ENCODE peak calls at places on chromosomes 1 and 21, in six cellular contexts. K is breast epithelium, O is ovary, A is GM12891, L is IMR-90, W is testis. Z is an unnamed sample.

GRCh38 chr1:119794230-119794629 is 17.0 kb downstream of the REG4 start:
- DNase-seq in K (no peak), O (no peak), A (no peak), L (no peak), W (no peak), Z (no peak)

GRCh38 chr1:4756851-4757580 is 102.6 kb downstream of the AJAP1 start:
- DNase-seq in K (no peak), O (no peak), A (no peak), L (no peak), W (no peak), Z (no peak)

GRCh38 chr1:9659328-9659727 is 7.8 kb downstream of the PIK3CD start:
- DNase-seq in K (peak; percentile 30), O (no peak), A (no peak), L (peak; percentile 89), W (no peak), Z (no peak)

GRCh38 chr1:177209357-177209756 is 38.6 kb downstream of the BRINP2 start:
- DNase-seq in K (peak; percentile 23), O (peak; percentile 65), A (no peak), L (peak; percentile 100), W (peak; percentile 73), Z (peak; percentile 21)

GRCh38 chr1:202416641-202417040 is 68.1 kb downstream of the PPP1R12B start:
- DNase-seq in K (no peak), O (no peak), A (no peak), L (peak; percentile 41), W (no peak), Z (no peak)

GRCh38 chr1:203211812-203212211 is 17.7 kb downstream of the CHIT1 start:
- DNase-seq in K (no peak), O (no peak), A (no peak), L (no peak), W (no peak), Z (no peak)

GRCh38 chr1:93723101-93723500 is 41.5 kb upstream of the BCAR3 start:
- DNase-seq in K (no peak), O (no peak), A (no peak), L (no peak), W (no peak), Z (peak; percentile 13)

GRCh38 chr21:40054403-40054802 is 187.2 kb downstream of the PCP4 start:
- DNase-seq in K (peak; percentile 95), O (no peak), A (no peak), L (no peak), W (no peak), Z (no peak)

GRCh38 chr1:209363112-209363511 is 220.4 kb upstream of the CAMK1G start:
- DNase-seq in K (no peak), O (no peak), A (no peak), L (no peak), W (no peak), Z (no peak)

GRCh38 chr1:110060034-110060661 is 10.3 kb downstream of the ALX3 start:
- DNase-seq in K (no peak), O (no peak), A (peak; percentile 59), L (no peak), W (peak; percentile 60), Z (peak; percentile 51)

GRCh38 chr1:117793396-117793795 is 136.0 kb downstream of the GDAP2 start:
- DNase-seq in K (no peak), O (no peak), A (no peak), L (no peak), W (no peak), Z (no peak)

GRCh38 chr1:207658408-207658807 is 13.5 kb downstream of the CR1L start:
- DNase-seq in K (no peak), O (no peak), A (no peak), L (no peak), W (no peak), Z (no peak)

GRCh38 chr1:207651583-207651982 is 6.7 kb downstream of the CR1L start:
- DNase-seq in K (no peak), O (no peak), A (no peak), L (no peak), W (no peak), Z (no peak)

GRCh38 chr1:207658904-207659485 is 14.1 kb downstream of the CR1L start:
- DNase-seq in K (no peak), O (no peak), A (no peak), L (no peak), W (no peak), Z (no peak)

GRCh38 chr1:207649865-207650580 is 5.1 kb downstream of the CR1L start:
- DNase-seq in K (no peak), O (no peak), A (no peak), L (no peak), W (no peak), Z (no peak)

GRCh38 chr1:207654320-207654719 is 9.4 kb downstream of the CR1L start:
- DNase-seq in K (no peak), O (no peak), A (no peak), L (peak; percentile 4), W (no peak), Z (no peak)
- TF ChIP-seq POLR2A in K (no peak), O (no peak), A (no peak), L (no peak), W (no peak), Z (no peak)

DNA sequence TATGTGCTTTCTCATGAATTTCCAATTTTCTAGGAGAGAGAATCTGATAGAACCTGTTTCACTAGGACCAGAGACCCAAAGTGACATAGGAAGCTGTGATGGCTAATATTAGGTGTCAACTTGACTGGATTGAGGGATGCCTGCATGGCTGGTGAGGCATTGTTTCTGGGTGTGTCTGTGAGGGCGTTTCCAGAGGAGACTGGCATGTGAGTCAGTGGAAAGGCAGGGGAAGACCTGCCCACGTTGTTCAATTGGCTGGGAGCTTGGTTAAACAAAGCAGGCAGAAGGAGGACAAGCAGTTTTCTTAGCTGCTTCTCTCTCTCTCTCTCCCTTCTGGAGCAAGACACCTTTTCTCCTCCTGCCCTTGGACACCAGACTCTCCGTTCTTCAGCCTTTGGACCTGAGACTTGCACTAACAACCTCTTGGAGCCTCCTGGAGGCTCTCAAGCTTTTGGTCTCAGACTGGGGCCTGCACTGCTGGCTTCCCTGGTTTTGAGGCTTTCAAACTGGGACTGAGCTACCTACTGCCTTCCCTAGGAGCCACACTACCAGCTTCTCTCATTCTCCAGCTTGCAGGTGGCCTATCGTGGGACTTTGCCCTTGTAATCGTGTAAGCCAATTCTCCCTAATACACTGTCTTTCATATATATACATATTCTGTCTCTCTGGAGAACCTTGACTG is 93.3 kb upstream of the KCNK1 start:
- DNase-seq in K (no peak), O (no peak), A (no peak), L (no peak), W (no peak), Z (peak; percentile 36)
- TF ChIP-seq POLR2A in K (no peak), O (no peak), A (no peak), L (no peak), W (no peak), Z (no peak)

GRCh38 chr1:6785318-6785712 is at the start of gene CAMTA1:
- DNase-seq in K (no peak), O (no peak), A (no peak), L (no peak), W (no peak), Z (no peak)
- TF ChIP-seq POLR2A in K (no peak), O (peak; percentile 46), A (no peak), L (peak; percentile 10), W (no peak), Z (no peak)

GRCh38 chr1:24414884-24415333 is 693 bp upstream of the NIPAL3 start:
- DNase-seq in K (no peak), O (no peak), A (no peak), L (no peak), W (no peak), Z (no peak)

GRCh38 chr1:24411963-24412362 is 1.6 kb downstream of the STPG1 start:
- DNase-seq in K (no peak), O (no peak), A (no peak), L (peak; percentile 25), W (no peak), Z (no peak)

GRCh38 chr1:24412408-24412807 is 1.2 kb downstream of the STPG1 start:
- DNase-seq in K (no peak), O (no peak), A (no peak), L (no peak), W (no peak), Z (no peak)

GRCh38 chr1:24415334-24415909 is at the start of gene NIPAL3:
- DNase-seq in K (peak; percentile 97), O (peak; percentile 98), A (peak; percentile 83), L (peak; percentile 99), W (peak; percentile 99), Z (peak; percentile 59)

DNA sequence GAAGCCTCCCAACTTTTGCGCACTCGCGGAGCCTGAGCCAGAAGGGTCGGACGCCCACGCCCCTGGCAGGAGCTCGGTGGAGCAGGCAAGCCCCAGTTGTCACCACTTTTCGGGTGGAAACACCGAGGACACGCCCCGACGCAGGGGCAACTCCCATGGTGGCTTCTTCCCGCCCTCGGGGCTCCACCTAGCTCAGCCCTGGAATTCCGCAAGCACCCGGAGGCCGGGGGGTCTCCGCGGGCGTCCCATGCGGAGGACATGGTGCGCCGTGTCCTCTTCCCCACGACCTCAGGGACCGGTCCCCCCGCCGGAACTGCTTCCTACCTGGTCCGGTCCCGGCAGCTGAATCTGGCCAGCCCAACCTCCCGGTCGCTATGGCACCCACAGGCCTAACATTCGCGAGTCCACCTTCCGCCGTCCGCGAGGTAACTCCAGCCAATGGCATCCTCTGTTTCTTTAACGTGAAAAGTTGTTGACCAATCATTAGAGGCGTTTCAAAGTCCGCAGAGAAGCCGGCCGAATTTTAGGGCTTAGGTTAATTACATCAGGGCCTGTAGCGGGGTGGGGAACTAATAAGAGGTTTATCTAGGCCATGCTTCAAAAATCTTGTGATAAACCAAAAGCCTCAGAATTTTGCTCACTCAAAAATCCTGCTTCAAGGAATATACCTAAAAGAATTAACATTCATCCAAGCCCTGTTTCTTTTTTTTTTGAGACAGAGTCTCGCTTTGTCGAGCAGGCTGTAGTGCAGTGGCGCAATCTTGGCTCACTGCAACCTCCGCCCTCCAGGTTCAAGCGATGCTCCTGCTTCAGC is at the start of gene STPG1:
- DNase-seq in K (peak; percentile 90), O (peak; percentile 76), A (peak; percentile 81), L (peak; percentile 77), W (peak; percentile 92), Z (peak; percentile 45)
- TF ChIP-seq POLR2A in K (peak; percentile 32), O (no peak), A (no peak), L (peak; percentile 61), W (no peak), Z (peak; percentile 14)

DNA sequence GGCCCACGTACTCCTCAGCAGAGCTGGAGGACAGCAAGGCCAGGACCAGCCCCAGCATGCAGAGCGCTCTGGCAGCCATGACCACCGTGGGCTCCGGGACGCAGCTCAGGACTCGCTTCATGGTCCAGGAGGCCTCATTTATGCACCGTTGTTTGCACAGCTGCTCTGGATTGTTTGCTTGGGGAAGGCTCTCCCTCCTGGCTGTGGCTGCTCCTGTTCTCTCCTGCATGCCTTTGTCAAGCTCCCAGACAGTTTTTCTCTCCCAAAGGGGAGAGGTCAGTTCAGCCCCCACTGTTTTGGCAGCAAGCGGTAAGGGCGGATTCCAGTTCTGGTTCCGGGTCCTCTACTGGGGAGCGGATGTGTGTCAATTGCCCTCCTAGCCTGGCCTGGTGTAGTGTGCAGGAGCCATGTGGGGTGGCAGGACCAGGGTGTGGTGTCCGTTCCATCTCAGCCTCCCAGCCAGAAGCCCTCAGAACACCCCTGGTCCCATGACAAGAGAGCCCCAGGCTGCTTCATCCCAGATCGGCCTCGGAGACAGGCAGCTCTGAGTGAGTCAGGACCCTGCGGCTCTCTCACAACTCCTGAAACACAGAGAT is at the start of gene TFF3:
- DNase-seq in K (no peak), O (no peak), A (no peak), L (no peak), W (no peak), Z (no peak)
- TF ChIP-seq POLR2A in K (no peak), O (no peak), A (no peak), L (no peak), W (no peak), Z (no peak)

Z was measured in H54.